ENCODE peak calls at places on chromosomes 4 and X, in five cellular contexts. R is psoas muscle, E is adrenal gland, Y is suprapubic skin, T is pancreas. P is an unnamed sample.

GRCh38 chrX:44974462-44974861 is 101.5 kb downstream of the KDM6A start:
- DNase-seq in E (no peak), Y (no peak), R (no peak), T (no peak), P (no peak)

GRCh38 chr4:184941671-184942070 is 76.6 kb upstream of the HELT start:
- DNase-seq in R (no peak), T (no peak), Y (no peak), E (no peak), P (no peak)

GRCh38 chr4:89007338-89007737 is 49.6 kb downstream of the FAM13A start:
- DNase-seq in E (no peak), R (no peak), Y (no peak), T (no peak), P (no peak)

GRCh38 chr4:188439641-188440311 is 300.5 kb downstream of the TRIML1 start:
- DNase-seq in Y (no peak), E (peak; percentile 87), R (no peak), T (peak; percentile 23), P (no peak)

GRCh38 chr4:15986900-15987299 is 23.9 kb upstream of the FGFBP2 start:
- DNase-seq in E (peak; percentile 70), Y (no peak), R (no peak), T (no peak), P (no peak)

GRCh38 chr4:4182835-4183568 is 43.7 kb downstream of the OTOP1 start:
- DNase-seq in E (no peak), R (no peak), Y (no peak), T (no peak), P (no peak)

GRCh38 chr4:2932561-2932950 is 30.6 kb downstream of the NOP14 start:
- DNase-seq in Y (peak; percentile 77), T (no peak), R (no peak), E (peak; percentile 55), P (peak; percentile 65)

GRCh38 chr4:87631668-87632067 is 18.4 kb upstream of the DMP1 start:
- DNase-seq in T (no peak), E (no peak), Y (no peak), R (no peak), P (no peak)

GRCh38 chr4:10183462-10183861 is 66.9 kb upstream of the WDR1 start:
- DNase-seq in E (no peak), Y (no peak), R (no peak), T (no peak), P (no peak)

GRCh38 chr4:36921474-36922220 is 322.9 kb upstream of the NWD2 start:
- DNase-seq in Y (no peak), T (no peak), E (no peak), R (no peak), P (no peak)

GRCh38 chr4:26197018-26197779 is 123.6 kb upstream of the RBPJ start:
- DNase-seq in E (no peak), R (peak; percentile 21), T (no peak), Y (no peak), P (no peak)
- TF ChIP-seq CTCF in E (no peak), R (no peak), T (no peak), Y (no peak), P (no peak)

GRCh38 chr4:8872402-8873291 is 1.0 kb upstream of the HMX1 start:
- DNase-seq in Y (no peak), R (no peak), E (no peak), T (no peak), P (no peak)

GRCh38 chr4:8869002-8869878 is 2.4 kb downstream of the HMX1 start:
- DNase-seq in Y (no peak), R (no peak), T (no peak), E (no peak), P (no peak)

GRCh38 chr4:8871417-8872401 is at the start of gene HMX1:
- DNase-seq in R (peak; percentile 28), T (no peak), E (no peak), Y (no peak), P (no peak)

GRCh38 chr4:8869879-8870646 is 1.6 kb downstream of the HMX1 start:
- DNase-seq in E (no peak), R (no peak), Y (no peak), T (no peak), P (no peak)

DNA sequence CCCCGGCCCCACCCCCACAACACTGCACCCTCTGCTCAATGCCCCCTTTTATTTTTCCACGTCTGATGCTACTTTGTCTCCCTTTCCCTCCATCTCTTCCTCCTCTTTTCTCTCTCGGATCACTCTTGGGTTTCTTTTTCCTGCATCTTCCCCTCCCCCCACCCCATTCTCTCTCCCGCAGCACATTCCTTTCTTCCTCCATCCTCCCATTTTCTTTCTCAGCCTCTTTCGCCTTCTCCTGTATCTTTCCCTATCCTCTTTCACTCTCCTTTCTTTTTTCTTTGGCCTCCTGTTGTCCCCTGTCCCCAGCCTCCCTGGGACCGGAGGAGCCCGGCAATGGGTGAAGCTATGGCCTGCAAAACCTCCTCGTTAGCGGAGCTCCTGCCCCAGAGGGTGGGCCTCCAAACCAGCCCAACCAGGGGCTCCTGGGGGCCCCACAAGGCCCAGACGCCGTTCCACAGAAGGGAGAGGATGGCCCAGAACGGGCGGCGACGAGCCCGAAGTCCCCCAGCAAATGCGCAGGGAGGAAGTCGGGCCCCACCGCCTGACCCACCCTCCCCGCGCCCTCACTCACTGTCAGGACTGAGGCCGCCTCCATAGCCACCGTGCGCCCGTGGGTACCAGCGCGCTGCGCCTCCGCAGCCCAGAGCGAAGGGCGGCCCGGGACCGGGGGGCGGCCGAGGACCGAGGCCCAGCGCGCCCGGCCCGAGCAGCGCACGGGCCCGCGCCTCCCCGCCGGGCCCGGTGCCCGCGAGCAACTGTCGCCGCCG is 807 bp downstream of the HMX1 start:
- DNase-seq in T (no peak), Y (no peak), R (no peak), E (no peak), P (no peak)
- H3K27me3 ChIP-seq in T (no peaks in the 10 kb centered on the region), Y (peaks cover 100% of the 10 kb centered on the region), R (peaks cover 97% of the 10 kb centered on the region), E (peaks cover 87% of the 10 kb centered on the region), P (peaks cover 88% of the 10 kb centered on the region)

GRCh38 chrX:39679497-39680157 is 418.1 kb downstream of the BCOR start:
- DNase-seq in E (no peak), T (no peak), R (no peak), Y (no peak), P (no peak)
- H3K4me3 ChIP-seq in E (no peak overlapping the region), T (no peak overlapping the region), R (no peak overlapping the region), Y (no peak overlapping the region), P (no peak overlapping the region)

DNA sequence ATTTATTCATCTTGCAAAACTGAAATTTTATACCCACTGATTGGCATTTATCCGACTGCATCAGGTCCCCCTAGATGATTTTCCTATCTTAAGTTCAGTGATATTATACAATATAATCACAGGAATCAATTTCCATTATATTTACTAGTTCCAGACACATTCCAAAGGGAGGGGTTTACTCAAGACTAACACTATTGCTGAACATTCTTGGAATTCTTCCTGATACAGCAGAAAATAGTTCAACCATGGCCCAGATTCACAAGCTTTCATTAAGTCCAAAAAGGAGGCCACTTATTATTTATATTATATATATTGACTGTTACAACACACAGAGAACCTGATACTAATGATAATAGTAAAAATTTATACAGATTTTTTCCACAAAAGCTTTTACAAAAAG is 2353.6 kb downstream of the PCDH7 start:
- DNase-seq in Y (no peak), R (no peak), T (no peak), E (no peak), P (no peak)
- TF ChIP-seq CTCF in Y (no peak), R (no peak), T (no peak), E (no peak), P (no peak)

DNA sequence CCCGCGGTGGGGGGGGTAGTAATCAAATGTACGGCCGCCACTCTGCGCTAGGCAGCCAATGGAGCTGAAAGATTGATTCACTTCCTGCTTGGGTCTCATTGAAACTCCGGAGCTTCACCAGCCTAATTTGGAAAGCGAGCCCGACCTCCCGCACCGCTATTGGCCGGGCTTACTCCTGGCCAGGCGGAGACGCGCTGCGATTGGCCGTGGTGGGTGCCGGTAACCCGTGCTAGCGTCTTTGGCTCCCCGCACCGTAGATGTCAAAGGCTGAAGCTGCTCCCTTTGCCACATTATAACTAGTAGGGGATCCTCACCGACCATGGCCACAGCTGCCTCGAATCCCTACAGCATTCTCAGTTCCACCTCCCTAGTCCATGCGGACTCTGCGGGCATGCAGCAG is at the start of gene POU3F4:
- DNase-seq in E (no peak), Y (no peak), T (peak; percentile 14), R (no peak), P (peak; percentile 45)
- H3K27me3 ChIP-seq in E (peaks cover 72% of the 10 kb centered on the region), Y (peaks cover 72% of the 10 kb centered on the region), T (peaks cover 4% of the 10 kb centered on the region), R (peaks cover 90% of the 10 kb centered on the region), P (peaks cover 19% of the 10 kb centered on the region)

DNA sequence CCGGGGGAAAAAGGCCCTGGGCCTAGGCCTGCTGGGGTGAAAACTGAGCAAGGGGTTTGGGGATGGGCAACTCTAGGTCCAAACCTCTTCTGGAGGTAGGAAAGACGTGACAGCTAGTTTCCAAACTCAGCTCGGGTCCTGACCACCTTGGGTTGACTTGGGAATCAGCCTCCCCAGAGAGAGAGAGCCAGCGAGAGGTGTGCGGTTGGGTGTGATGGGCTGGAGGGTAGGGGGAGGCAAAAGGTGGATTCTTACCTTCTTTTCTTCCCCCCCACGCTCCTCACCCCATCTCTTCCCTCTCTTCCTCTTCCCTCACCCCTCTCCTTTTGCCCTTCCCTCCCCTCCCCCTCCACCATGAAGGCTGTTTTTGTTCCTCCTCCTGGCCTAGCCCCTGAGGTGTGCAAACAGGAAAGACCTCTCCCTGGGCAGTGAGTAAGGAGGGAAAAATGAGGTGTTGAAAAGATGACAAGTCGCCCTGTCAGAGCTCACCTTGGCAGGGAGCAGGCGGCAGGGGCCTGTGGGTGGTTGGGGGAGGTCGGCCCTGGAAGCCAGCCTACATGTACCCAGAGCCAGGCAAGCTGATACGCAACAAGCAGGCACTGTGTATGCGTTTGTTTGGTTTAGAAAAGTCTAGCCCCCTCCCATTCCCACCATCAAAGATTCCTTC is 14.8 kb downstream of the PJA1 start:
- DNase-seq in T (no peak), E (no peak), Y (no peak), R (no peak), P (no peak)
- H3K4me3 ChIP-seq in T (no peak overlapping the region), E (no peak overlapping the region), Y (no peak overlapping the region), R (no peak overlapping the region), P (no peak overlapping the region)

GRCh38 chr4:40305329-40306193 is 29.6 kb upstream of the CHRNA9 start:
- DNase-seq in T (no peak), E (no peak), R (no peak), Y (no peak), P (no peak)
- TF ChIP-seq CTCF in T (no peak), E (no peak), R (no peak), Y (no peak), P (no peak)

GRCh38 chr4:54274264-54274663 is 45.2 kb downstream of the PDGFRA start:
- DNase-seq in R (no peak), Y (no peak), E (no peak), T (no peak), P (no peak)
- H3K27me3 ChIP-seq in R (no peaks in the 10 kb centered on the region), Y (no peaks in the 10 kb centered on the region), E (no peaks in the 10 kb centered on the region), T (no peaks in the 10 kb centered on the region), P (no peaks in the 10 kb centered on the region)